ENCODE peak calls at places on chromosome 21, in six cellular contexts. W is substantia nigra; O is A549; F is NCI-H1417; T is astrocyte of the spinal cord; D is naive thymus-derived CD4-positive, alpha-beta T cell. I is an unnamed sample.

GRCh38 chr21:37006521-37007291 is at the start of gene RIPPLY3:
- DNase-seq in D (no peak), W (no peak), T (peak), O (peak), F (peak), I (no peak)

GRCh38 chr21:15706686-15707085 is 23.1 kb upstream of the USP25 start:
- DNase-seq in D (no peak), F (no peak), T (peak), O (peak), W (no peak), I (no peak)

GRCh38 chr21:34911360-34911759 is 137.7 kb downstream of the RUNX1 start:
- DNase-seq in T (no peak), D (no peak), W (no peak), O (no peak), F (no peak), I (no peak)

GRCh38 chr21:27429612-27430361 is 462.9 kb upstream of the ADAMTS5 start:
- DNase-seq in F (no peak), W (no peak), D (no peak), T (peak), O (no peak), I (no peak)

GRCh38 chr21:44872266-44872567 is 1.3 kb downstream of the PTTG1IP start:
- DNase-seq in D (no peak), O (no peak), T (no peak), W (no peak), F (no peak), I (no peak)

GRCh38 chr21:45590726-45591618 is 48.7 kb upstream of the SLC19A1 start:
- DNase-seq in F (no peak), D (peak), O (no peak), W (no peak), T (no peak), I (no peak)

GRCh38 chr21:25360593-25360992 is 246.7 kb downstream of the MRPL39 start:
- DNase-seq in O (no peak), D (no peak), T (no peak), F (no peak), W (no peak), I (no peak)

GRCh38 chr21:28540514-28540913 is 452.2 kb downstream of the LTN1 start:
- DNase-seq in F (no peak), D (no peak), W (no peak), O (no peak), T (peak), I (no peak)

GRCh38 chr21:38660333-38661295 is 145.1 kb upstream of the ETS2 start:
- DNase-seq in T (no peak), D (no peak), W (no peak), F (no peak), O (no peak), I (no peak)

GRCh38 chr21:44283953-44284352 is 1.7 kb upstream of the AIRE start:
- DNase-seq in D (no peak), F (no peak), O (no peak), T (no peak), W (no peak), I (no peak)

GRCh38 chr21:27649323-27649722 is 682.4 kb upstream of the ADAMTS5 start:
- DNase-seq in F (no peak), D (no peak), O (no peak), W (no peak), T (peak), I (no peak)

GRCh38 chr21:36881223-36881622 is 85.2 kb downstream of the HLCS start:
- DNase-seq in F (no peak), D (no peak), T (peak), O (no peak), W (no peak), I (no peak)

GRCh38 chr21:33761104-33762036 is 119.1 kb downstream of the ITSN1 start:
- DNase-seq in F (no peak), W (no peak), T (peak), D (no peak), O (peak), I (no peak)

GRCh38 chr21:17343055-17343454 is 169.8 kb upstream of the CXADR start:
- DNase-seq in F (no peak), D (no peak), T (peak), W (no peak), O (no peak), I (no peak)

GRCh38 chr21:39715804-39716397 is 29.1 kb upstream of the IGSF5 start:
- DNase-seq in W (peak), O (peak), T (peak), D (no peak), F (peak), I (no peak)

GRCh38 chr21:35575280-35575915 is 484.9 kb downstream of the SETD4 start:
- DNase-seq in F (no peak), W (no peak), T (peak), D (no peak), O (no peak), I (peak)

I was measured in GOT3.